ENCODE peak calls at places on chromosomes 1 and 21, in ten cellular contexts. E, Z, N, P, X, R, Y, G, S and A are unnamed samples.

GRCh38 chr1:160400646-160401486 is 502 bp downstream of the VANGL2 start:
- DNase-seq in R (peak; percentile 67), S (no peak), X (no peak), N (no peak), G (no peak), E (no peak), Z (no peak), P (peak; percentile 30), Y (no peak), A (no peak)

GRCh38 chr1:94298861-94299260 is 61.5 kb upstream of the ARHGAP29 start:
- DNase-seq in X (no peak), N (no peak), E (no peak), Z (peak; percentile 20), S (peak; percentile 19), R (no peak), G (no peak), P (no peak), Y (no peak), A (no peak)

GRCh38 chr1:217620814-217621213 is 10.1 kb downstream of the GPATCH2 start:
- DNase-seq in P (no peak), N (no peak), X (no peak), S (no peak), G (no peak), E (no peak), Y (no peak), Z (no peak), R (no peak), A (no peak)

GRCh38 chr1:157969693-157970485 is 23.6 kb upstream of the KIRREL1 start:
- DNase-seq in E (no peak), N (no peak), S (no peak), Y (no peak), P (peak; percentile 41), R (no peak), G (no peak), X (peak; percentile 51), Z (peak; percentile 20), A (no peak)

GRCh38 chr1:206685256-206685748 is 597 bp downstream of the MAPKAPK2 start:
- DNase-seq in X (no peak), G (no peak), N (peak; percentile 78), R (peak; percentile 70), Y (no peak), Z (peak; percentile 58), P (peak; percentile 47), E (no peak), S (peak; percentile 27), A (no peak)

GRCh38 chr21:42970946-42971653 is 3.3 kb upstream of the PKNOX1 start:
- DNase-seq in P (no peak), X (no peak), R (no peak), E (no peak), G (no peak), Z (no peak), N (peak; percentile 18), Y (no peak), S (no peak), A (no peak)

GRCh38 chr21:41506526-41507520 is 1.1 kb downstream of the TMPRSS2 start:
- DNase-seq in Y (peak; percentile 72), Z (no peak), N (peak; percentile 83), P (peak; percentile 69), G (no peak), S (no peak), R (no peak), X (no peak), E (peak; percentile 75), A (no peak)

GRCh38 chr21:29825936-29826335 is 113.9 kb downstream of the GRIK1 start:
- DNase-seq in N (no peak), X (no peak), Z (no peak), Y (no peak), E (no peak), R (no peak), P (no peak), S (no peak), G (no peak), A (no peak)

GRCh38 chr1:56774067-56774609 is 45.1 kb downstream of the FYB2 start:
- DNase-seq in Z (no peak), Y (no peak), E (no peak), N (no peak), S (peak; percentile 1), G (no peak), P (no peak), X (no peak), R (no peak), A (no peak)

GRCh38 chr1:10624256-10625050 is 149.7 kb downstream of the PEX14 start:
- DNase-seq in P (no peak), E (peak; percentile 66), S (no peak), X (no peak), Z (no peak), N (peak; percentile 55), R (no peak), Y (peak; percentile 50), G (peak; percentile 73), A (no peak)

GRCh38 chr1:112991721-112992120 is 35.7 kb upstream of the SLC16A1 start:
- DNase-seq in E (no peak), S (no peak), Y (no peak), P (no peak), X (no peak), Z (no peak), R (no peak), G (no peak), N (no peak), A (no peak)

GRCh38 chr1:63119575-63120155 is 202.7 kb upstream of the FOXD3 start:
- DNase-seq in X (no peak), N (no peak), S (no peak), R (no peak), P (no peak), G (no peak), E (no peak), Y (no peak), Z (no peak), A (no peak)

GRCh38 chr1:61094677-61095076 is 12.3 kb downstream of the NFIA start:
- DNase-seq in G (no peak), Y (no peak), E (no peak), R (no peak), S (no peak), N (no peak), X (no peak), Z (no peak), P (no peak), A (no peak)

GRCh38 chr21:34844033-34844923 is 175.5 kb downstream of the CLIC6 start:
- DNase-seq in Z (peak; percentile 78), R (no peak), N (no peak), E (peak; percentile 60), G (peak; percentile 87), P (peak; percentile 32), S (no peak), Y (no peak), X (peak; percentile 51), A (no peak)

GRCh38 chr1:203368624-203369451 is 17.9 kb upstream of the FMOD start:
- DNase-seq in R (peak; percentile 65), X (peak; percentile 64), N (no peak), E (no peak), Y (no peak), S (peak; percentile 46), G (peak; percentile 90), P (no peak), Z (peak; percentile 67), A (no peak)
- TF ChIP-seq CTCF in R (peak; percentile 17), X (peak; percentile 50), N (peak; percentile 45), E (no peak), Y (peak; percentile 49), S (no peak), G (peak; percentile 29), P (no peak), Z (peak; percentile 18), A (no peak)

GRCh38 chr1:236523704-236524141 is at the start of gene LGALS8:
- DNase-seq in S (peak; percentile 87), R (peak; percentile 90), G (peak; percentile 96), N (peak; percentile 95), Z (peak; percentile 92), Y (peak; percentile 84), P (peak; percentile 84), E (peak; percentile 87), X (peak; percentile 93), A (no peak)
- H3K27ac ChIP-seq in S (peak within 1 kb of the TSS; percentile 73), R (peak within 1 kb of the TSS; percentile 88), G (peak within 1 kb of the TSS; percentile 87), N (peak within 1 kb of the TSS; percentile 86), Z (peak within 1 kb of the TSS; percentile 82), Y (peak within 1 kb of the TSS; percentile 89), P (peak within 1 kb of the TSS; percentile 82), E (peak within 1 kb of the TSS; percentile 91), X (peak within 1 kb of the TSS; percentile 96), A (peak within 1 kb of the TSS; percentile 100)

GRCh38 chr1:16020325-16020724 is 1.5 kb upstream of the CLCNKA start:
- DNase-seq in Y (no peak), X (peak; percentile 46), G (no peak), N (no peak), P (no peak), Z (peak; percentile 30), E (no peak), R (no peak), S (no peak), A (no peak)
- TF ChIP-seq CTCF in Y (no peak), X (no peak), G (no peak), N (no peak), P (no peak), Z (no peak), E (no peak), R (no peak), S (no peak), A (no peak)

GRCh38 chr1:59013928-59014279 is 230.1 kb upstream of the JUN start:
- DNase-seq in S (no peak), Y (no peak), G (no peak), E (no peak), X (no peak), Z (no peak), P (no peak), R (no peak), N (no peak), A (no peak)

GRCh38 chr1:59012378-59012777 is 228.5 kb upstream of the JUN start:
- DNase-seq in G (no peak), N (no peak), S (no peak), P (no peak), Y (no peak), Z (no peak), E (no peak), X (no peak), R (no peak), A (no peak)

GRCh38 chr1:59011663-59012062 is 227.8 kb upstream of the JUN start:
- DNase-seq in X (no peak), Y (no peak), Z (no peak), S (no peak), N (no peak), E (no peak), R (no peak), G (no peak), P (no peak), A (no peak)

GRCh38 chr1:59014827-59015226 is 231.0 kb upstream of the JUN start:
- DNase-seq in Z (no peak), X (no peak), R (no peak), G (no peak), E (no peak), N (no peak), S (no peak), Y (no peak), P (no peak), A (no peak)

DNA sequence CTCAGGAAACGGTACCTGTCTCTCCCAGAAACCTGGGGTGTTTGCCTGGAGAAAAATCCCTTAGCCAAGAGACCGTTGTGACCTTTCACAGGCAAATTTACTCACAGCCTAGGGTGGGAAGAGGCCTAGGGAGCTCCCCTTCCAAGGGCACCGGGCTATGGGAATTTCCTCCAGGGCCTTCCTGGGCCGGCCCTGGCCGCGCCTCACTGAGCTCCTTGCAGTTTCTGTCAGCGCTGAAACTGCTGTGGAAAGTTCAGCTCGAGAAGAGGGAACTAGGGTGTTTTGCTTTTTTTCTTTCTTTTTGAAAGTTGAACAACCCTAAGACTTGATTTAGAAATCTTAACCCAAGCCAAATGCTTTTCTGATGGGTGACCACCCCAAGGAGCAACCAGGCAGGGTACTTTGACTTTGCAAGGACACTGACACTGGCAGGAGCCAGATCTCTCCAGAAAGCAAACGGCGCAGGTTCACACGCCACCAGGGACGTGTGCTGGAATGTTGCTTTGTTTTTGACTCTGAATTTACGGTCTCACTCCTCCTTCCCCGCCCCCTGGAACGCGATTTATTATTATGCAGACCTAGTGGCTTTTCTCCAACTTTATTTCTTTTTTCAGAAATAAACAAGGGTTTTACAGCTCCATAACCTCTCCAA is 229.6 kb upstream of the JUN start:
- DNase-seq in R (peak; percentile 55), G (no peak), Y (no peak), E (peak; percentile 57), S (no peak), P (peak; percentile 57), N (no peak), Z (peak; percentile 49), X (peak; percentile 33), A (no peak)
- H3K27ac ChIP-seq in R (peak overlapping the region; percentile 82), G (peak overlapping the region; percentile 83), Y (peak overlapping the region; percentile 84), E (peak overlapping the region; percentile 79), S (no peak overlapping the region), P (peak overlapping the region; percentile 46), N (peak overlapping the region; percentile 83), Z (peak overlapping the region; percentile 83), X (peak overlapping the region; percentile 73), A (peak overlapping the region; percentile 82)